ENCODE peak calls at places on chromosome 4, in four cellular contexts. D is foreskin fibroblast, U is AG09309, R is dorsolateral prefrontal cortex. G is an unnamed sample.

GRCh38 chr4:63777571-63777970 is 631.7 kb downstream of the TECRL start:
- DNase-seq in D (no peak), U (no peak), R (no peak), G (no peak)

GRCh38 chr4:76087007-76087769 is 12.7 kb downstream of the ART3 start:
- DNase-seq in D (peak; percentile 34), U (no peak), R (peak; percentile 73), G (peak; percentile 53)

GRCh38 chr4:7315935-7316334 is 118.8 kb downstream of the PSAPL1 start:
- DNase-seq in D (no peak), U (no peak), R (no peak), G (no peak)

GRCh38 chr4:53962516-53963225 is 101.7 kb downstream of the CHIC2 start:
- DNase-seq in D (peak; percentile 89), U (peak; percentile 48), R (no peak), G (peak; percentile 53)

GRCh38 chr4:88452941-88453340 is 4.0 kb upstream of the HERC5 start:
- DNase-seq in D (no peak), U (no peak), R (no peak), G (no peak)

GRCh38 chr4:5524900-5525299 is 183.5 kb downstream of the EVC2 start:
- DNase-seq in D (peak; percentile 58), U (no peak), R (no peak), G (peak; percentile 65)

GRCh38 chr4:105551968-105552746 is at the start of gene ARHGEF38:
- DNase-seq in D (no peak), U (no peak), R (no peak), G (peak; percentile 15)

GRCh38 chr4:144174401-144175067 is 34.0 kb upstream of the GYPA start:
- DNase-seq in D (peak; percentile 37), U (peak; percentile 17), R (no peak), G (peak; percentile 60)

GRCh38 chr4:137819964-137820383 is 287.7 kb upstream of the PCDH18 start:
- DNase-seq in D (peak; percentile 45), U (peak; percentile 17), R (no peak), G (peak; percentile 61)

GRCh38 chr4:39335566-39335965 is 30.6 kb downstream of the RFC1 start:
- DNase-seq in D (no peak), U (no peak), R (no peak), G (no peak)

GRCh38 chr4:130563185-130563890 is 1467.4 kb downstream of the C4orf33 start:
- DNase-seq in D (peak; percentile 41), U (no peak), R (no peak), G (peak; percentile 38)
- TF ChIP-seq CTCF in D (peak; percentile 19), U (no peak), R (no peak), G (no peak)

GRCh38 chr4:150582881-150583286 is 933 bp downstream of the MAB21L2 start:
- DNase-seq in D (no peak), U (no peak), R (no peak), G (no peak)
- H3K4me3 ChIP-seq in D (peak overlapping the region; percentile 29), U (peak overlapping the region; percentile 54), R (peak overlapping the region; percentile 55), G (peak overlapping the region; percentile 50)

GRCh38 chr4:162535121-162535520 is 371.3 kb upstream of the FSTL5 start:
- DNase-seq in D (no peak), U (no peak), R (no peak), G (no peak)
- TF ChIP-seq CTCF in D (no peak), U (no peak), R (no peak), G (no peak)

DNA sequence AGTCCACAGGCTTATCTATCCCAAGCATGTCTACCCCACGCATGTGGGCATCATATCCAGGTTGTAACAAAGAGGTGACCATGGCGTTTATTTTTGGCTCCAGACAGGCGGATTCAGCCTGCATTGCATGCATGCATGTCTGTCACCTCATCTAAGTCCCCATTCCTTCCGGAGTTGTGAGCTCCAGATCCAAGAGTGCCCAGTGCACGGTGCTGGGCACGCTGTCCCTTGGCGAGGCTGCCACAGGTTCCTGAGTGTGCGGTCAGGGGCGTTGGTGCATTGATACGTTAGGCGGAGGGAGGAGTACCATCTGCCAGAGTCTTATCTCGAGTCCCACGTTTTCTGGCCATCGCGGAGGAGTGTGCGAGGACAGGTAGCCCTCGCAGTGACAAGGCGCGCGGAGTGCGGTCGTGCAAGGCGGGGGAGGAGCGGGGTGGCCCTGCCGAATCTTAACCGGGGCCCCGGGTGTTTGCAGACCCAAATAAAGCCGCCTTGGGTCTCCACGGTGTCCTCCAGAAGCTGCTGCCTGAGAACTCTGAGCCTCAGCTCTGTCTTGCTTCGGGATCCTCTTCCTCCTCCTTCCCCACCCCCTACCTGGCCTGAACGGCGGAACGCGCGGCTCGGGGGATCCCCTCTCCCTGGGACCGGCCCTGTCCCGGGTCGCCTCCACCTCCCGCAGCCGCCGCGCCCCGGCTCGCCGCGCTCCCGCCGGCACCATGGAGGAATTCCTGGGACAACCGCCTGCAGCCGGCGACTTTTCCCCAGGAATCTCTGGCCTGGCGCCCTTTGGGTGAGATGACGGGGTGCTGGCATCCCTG is 618 bp upstream of the GALNTL6 start:
- DNase-seq in D (no peak), U (no peak), R (no peak), G (no peak)
- H3K4me3 ChIP-seq in D (peak overlapping the region; percentile 52), U (no peak overlapping the region), R (peak overlapping the region; percentile 72), G (no peak overlapping the region)

DNA sequence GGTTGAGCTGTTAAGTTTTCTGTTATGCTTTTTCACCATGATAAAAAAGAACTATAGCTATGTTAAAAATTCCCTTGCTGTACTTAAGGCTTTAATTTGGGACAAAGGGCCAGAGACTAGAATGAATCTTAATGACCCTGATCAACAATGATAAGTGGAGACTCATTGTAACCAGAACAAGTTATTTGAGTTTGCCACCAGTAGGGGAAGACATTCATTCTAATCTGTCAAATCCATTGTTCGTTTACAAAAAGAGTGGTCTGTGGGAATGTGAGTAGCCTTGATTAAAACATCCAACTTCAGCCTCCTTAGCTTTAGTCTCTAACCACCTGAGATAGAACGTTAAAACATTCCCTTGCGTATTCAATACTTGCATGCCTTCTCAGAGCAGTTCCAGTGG is 66.0 kb downstream of the EGF start:
- DNase-seq in D (no peak), U (no peak), R (no peak), G (no peak)
- TF ChIP-seq CTCF in D (no peak), U (no peak), R (no peak), G (no peak)

GRCh38 chr4:177403746-177404145 is 38.5 kb downstream of the AGA start:
- DNase-seq in D (no peak), U (no peak), R (no peak), G (no peak)
- H3K4me3 ChIP-seq in D (no peak overlapping the region), U (no peak overlapping the region), R (no peak overlapping the region), G (no peak overlapping the region)